ENCODE peak calls at places on chromosome 11, in eight cellular contexts. Z, L, Q, J, F, M, H and C are unnamed samples.
A peak's percentile ranks its signal among the peaks of the same experiment; 100 is the strongest.

GRCh38 chr11:60389279-60389910 is 6.9 kb upstream of the MS4A14 start:
- DNase-seq in Z (no peak), L (no peak), Q (no peak), J (no peak), F (no peak), M (no peak), H (no peak), C (no peak)

GRCh38 chr11:120068114-120068573 is 69.8 kb downstream of the TRIM29 start:
- DNase-seq in Z (peak; percentile 15), L (no peak), Q (no peak), J (no peak), F (peak; percentile 55), M (no peak), H (no peak), C (no peak)

GRCh38 chr11:6258571-6258998 is 1.1 kb upstream of the CCKBR start:
- DNase-seq in Z (no peak), L (no peak), Q (peak; percentile 48), J (peak; percentile 60), F (no peak), M (no peak), H (no peak), C (no peak)

GRCh38 chr11:4191031-4191571 is 96.5 kb downstream of the RRM1 start:
- DNase-seq in Z (no peak), L (peak; percentile 90), Q (no peak), J (no peak), F (no peak), M (no peak), H (no peak), C (peak; percentile 45)

GRCh38 chr11:123704341-123704740 is 37.1 kb downstream of the ZNF202 start:
- DNase-seq in Z (no peak), L (no peak), Q (no peak), J (no peak), F (no peak), M (no peak), H (no peak), C (no peak)

GRCh38 chr11:77092382-77092781 is 10.3 kb upstream of the OMP start:
- DNase-seq in Z (no peak), L (peak; percentile 62), Q (peak; percentile 45), J (no peak), F (no peak), M (no peak), H (peak; percentile 37), C (no peak)

GRCh38 chr11:63536669-63537292 is at the start of gene PLAAT4:
- DNase-seq in Z (no peak), L (peak; percentile 73), Q (no peak), J (no peak), F (no peak), M (peak; percentile 58), H (no peak), C (peak; percentile 61)

GRCh38 chr11:72012897-72013721 is 14.4 kb downstream of the IL18BP start:
- DNase-seq in Z (peak; percentile 33), L (peak; percentile 80), Q (peak; percentile 81), J (no peak), F (peak; percentile 21), M (peak; percentile 83), H (peak; percentile 79), C (peak; percentile 84)

GRCh38 chr11:68987211-68987610 is 6.4 kb upstream of the MRGPRD start:
- DNase-seq in Z (no peak), L (peak; percentile 16), Q (no peak), J (no peak), F (no peak), M (no peak), H (no peak), C (no peak)

GRCh38 chr11:119403021-119403420 is 20.0 kb downstream of the THY1 start:
- DNase-seq in Z (peak; percentile 72), L (no peak), Q (no peak), J (no peak), F (no peak), M (no peak), H (no peak), C (no peak)

GRCh38 chr11:91067666-91068065 is 844.8 kb upstream of the CHORDC1 start:
- DNase-seq in Z (no peak), L (no peak), Q (no peak), J (no peak), F (no peak), M (no peak), H (no peak), C (no peak)

GRCh38 chr11:119029340-119030028 is 1.2 kb downstream of the SLC37A4 start:
- DNase-seq in Z (no peak), L (no peak), Q (peak; percentile 84), J (no peak), F (no peak), M (peak; percentile 30), H (no peak), C (peak; percentile 63)

GRCh38 chr11:36748856-36749255 is 150.8 kb upstream of the RAG2 start:
- DNase-seq in Z (no peak), L (no peak), Q (no peak), J (no peak), F (no peak), M (no peak), H (no peak), C (no peak)

GRCh38 chr11:115660072-115660805 is 156.0 kb upstream of the CADM1 start:
- DNase-seq in Z (no peak), L (no peak), Q (no peak), J (peak; percentile 35), F (no peak), M (no peak), H (no peak), C (no peak)

GRCh38 chr11:61749607-61750217 is 2.7 kb upstream of the MYRF start:
- DNase-seq in Z (no peak), L (no peak), Q (no peak), J (no peak), F (no peak), M (no peak), H (no peak), C (no peak)

GRCh38 chr11:69377953-69378302 is 84.0 kb downstream of the MYEOV start:
- DNase-seq in Z (no peak), L (peak; percentile 55), Q (peak; percentile 48), J (no peak), F (no peak), M (no peak), H (no peak), C (no peak)

GRCh38 chr11:94305146-94305545 is 766 bp downstream of the IZUMO1R start:
- DNase-seq in Z (no peak), L (no peak), Q (no peak), J (no peak), F (peak; percentile 69), M (no peak), H (no peak), C (no peak)

GRCh38 chr11:36354221-36355003 is 58.3 kb downstream of the PRR5L start:
- DNase-seq in Z (peak; percentile 92), L (no peak), Q (no peak), J (no peak), F (peak; percentile 65), M (no peak), H (no peak), C (no peak)

GRCh38 chr11:29124436-29124835 is 892.4 kb downstream of the KCNA4 start:
- DNase-seq in Z (no peak), L (no peak), Q (no peak), J (no peak), F (no peak), M (no peak), H (no peak), C (no peak)

GRCh38 chr11:126853732-126854131 is 146.8 kb downstream of the KIRREL3 start:
- DNase-seq in Z (no peak), L (no peak), Q (no peak), J (no peak), F (no peak), M (no peak), H (no peak), C (no peak)

GRCh38 chr11:36566407-36567053 is 1.3 kb upstream of the RAG1 start:
- DNase-seq in Z (no peak), L (no peak), Q (no peak), J (no peak), F (no peak), M (no peak), H (no peak), C (no peak)

DNA sequence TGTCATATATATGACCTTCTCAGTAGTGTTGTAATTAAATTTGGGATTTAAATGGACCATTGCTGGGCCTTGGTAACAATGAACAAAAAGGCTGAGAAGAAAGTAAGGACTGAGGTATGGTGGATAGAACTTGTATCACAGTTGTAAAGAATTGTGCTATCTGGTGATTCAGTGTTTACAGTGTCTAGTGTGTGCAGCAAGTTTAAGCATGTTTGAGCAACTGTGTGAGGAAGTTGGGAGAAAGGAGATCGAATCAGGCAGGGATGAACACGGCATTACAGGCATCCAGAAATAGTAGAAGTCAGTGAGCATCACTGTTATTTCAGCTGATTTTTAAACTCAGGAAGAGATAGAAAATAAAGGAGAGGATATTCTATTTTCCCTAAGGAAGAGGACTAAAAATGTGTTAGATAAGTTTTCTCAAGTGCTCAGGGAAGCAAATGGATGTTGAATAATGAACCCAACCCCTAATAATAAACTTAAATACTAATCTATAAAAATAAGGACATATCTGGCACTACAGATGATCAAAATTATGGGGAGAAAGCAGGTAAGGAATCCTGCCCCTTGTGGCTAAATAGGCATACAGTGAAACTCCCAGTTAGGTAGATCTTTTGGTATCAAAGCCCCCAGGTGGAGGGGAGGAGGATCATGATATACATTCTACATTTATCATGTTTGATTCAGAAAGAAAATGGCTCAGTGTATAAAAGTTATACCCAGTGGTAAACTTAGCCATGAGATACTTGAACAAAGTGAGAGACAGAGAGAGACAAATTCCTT is 361.0 kb upstream of the ANO3 start:
- DNase-seq in Z (no peak), L (no peak), Q (no peak), J (no peak), F (peak; percentile 93), M (no peak), H (no peak), C (no peak)
- TF ChIP-seq CTCF in Z (peak; percentile 18), L (no peak), Q (no peak), J (no peak), F (peak; percentile 14), M (no peak), H (no peak), C (no peak)

GRCh38 chr11:46879056-46879585 is 33.0 kb upstream of the CKAP5 start:
- DNase-seq in Z (no peak), L (no peak), Q (no peak), J (no peak), F (no peak), M (no peak), H (no peak), C (no peak)
- H3K36me3 ChIP-seq in Z (peaks cover 3% of the 10 kb centered on the region), L (no peaks in the 10 kb centered on the region), Q (peaks cover 25% of the 10 kb centered on the region), J (peaks cover 44% of the 10 kb centered on the region), F (peaks cover 6% of the 10 kb centered on the region), M (no peaks in the 10 kb centered on the region), H (peaks cover 19% of the 10 kb centered on the region), C (no peaks in the 10 kb centered on the region)

DNA sequence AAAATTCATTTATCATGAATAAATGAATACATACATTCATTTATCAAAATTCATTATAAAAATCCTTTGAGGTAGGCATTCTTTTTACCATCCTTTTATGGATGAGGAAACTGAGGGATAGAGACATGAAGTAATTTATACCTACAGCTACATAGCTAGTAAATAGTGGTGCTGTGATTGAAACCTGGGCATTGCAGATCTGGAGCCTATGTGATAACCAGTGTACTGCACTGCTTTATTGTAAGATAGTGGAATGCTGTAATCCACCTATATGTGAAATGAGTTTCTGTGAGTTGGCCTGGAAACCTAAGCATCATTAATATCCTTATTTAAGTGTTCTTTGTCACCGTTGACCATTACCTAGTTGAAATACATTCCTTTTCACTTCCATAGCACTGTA is 4.5 kb downstream of the QSER1 start:
- DNase-seq in Z (no peak), L (no peak), Q (no peak), J (no peak), F (no peak), M (no peak), H (no peak), C (no peak)
- H3K4me3 ChIP-seq in Z (no peak overlapping the region), L (no peak overlapping the region), Q (no peak overlapping the region), J (no peak overlapping the region), F (no peak overlapping the region), M (no peak overlapping the region), H (no peak overlapping the region), C (no peak overlapping the region)

GRCh38 chr11:103202048-103202651 is 92.9 kb downstream of the DYNC2H1 start:
- DNase-seq in Z (no peak), L (no peak), Q (no peak), J (peak; percentile 52), F (peak; percentile 49), M (no peak), H (no peak), C (no peak)
- TF ChIP-seq CTCF in Z (peak; percentile 67), L (peak; percentile 23), Q (peak; percentile 18), J (peak; percentile 74), F (peak; percentile 46), M (peak; percentile 71), H (peak; percentile 35), C (peak; percentile 55)